ENCODE peak calls at places on chromosomes 7 and 10, in ten cellular contexts. One of them, this sample, is unnamed.

GRCh38 chr7:21747806-21748205 is 197.9 kb downstream of the CDCA7L start:
- DNase-seq in tibial artery: no peak
- DNase-seq in heart left ventricle: no peak
- DNase-seq in pancreas: no peak
- DNase-seq in HCT116: no peak
- DNase-seq in AG04450: no peak
- DNase-seq in PC-9: no peak
- DNase-seq in fibroblast of lung: no peak
- DNase-seq in MM.1S: no peak
- DNase-seq in neural progenitor cell: no peak
- DNase-seq in this sample: no peak

GRCh38 chr10:129768437-129769355 is 195.4 kb downstream of the EBF3 start:
- DNase-seq in tibial artery: peak; percentile 63
- DNase-seq in heart left ventricle: no peak
- DNase-seq in pancreas: peak; percentile 49
- DNase-seq in HCT116: no peak
- DNase-seq in AG04450: no peak
- DNase-seq in PC-9: no peak
- DNase-seq in fibroblast of lung: no peak
- DNase-seq in MM.1S: no peak
- DNase-seq in neural progenitor cell: peak; percentile 72
- DNase-seq in this sample: no peak

GRCh38 chr7:102322202-102322715 is 34.0 kb downstream of the SPDYE6 start:
- DNase-seq in tibial artery: peak; percentile 16
- DNase-seq in heart left ventricle: no peak
- DNase-seq in pancreas: no peak
- DNase-seq in HCT116: no peak
- DNase-seq in AG04450: no peak
- DNase-seq in PC-9: no peak
- DNase-seq in fibroblast of lung: no peak
- DNase-seq in MM.1S: no peak
- DNase-seq in neural progenitor cell: no peak
- DNase-seq in this sample: peak; percentile 21

GRCh38 chr10:4088354-4089066 is 303.5 kb upstream of the KLF6 start:
- DNase-seq in tibial artery: no peak
- DNase-seq in heart left ventricle: no peak
- DNase-seq in pancreas: no peak
- DNase-seq in HCT116: no peak
- DNase-seq in AG04450: no peak
- DNase-seq in PC-9: no peak
- DNase-seq in fibroblast of lung: no peak
- DNase-seq in MM.1S: no peak
- DNase-seq in neural progenitor cell: no peak
- DNase-seq in this sample: no peak

GRCh38 chr10:63466168-63466935 is 575 bp upstream of the JMJD1C start:
- DNase-seq in tibial artery: no peak
- DNase-seq in heart left ventricle: peak; percentile 68
- DNase-seq in pancreas: peak; percentile 74
- DNase-seq in HCT116: peak; percentile 45
- DNase-seq in AG04450: no peak
- DNase-seq in PC-9: no peak
- DNase-seq in fibroblast of lung: peak; percentile 71
- DNase-seq in MM.1S: peak; percentile 60
- DNase-seq in neural progenitor cell: peak; percentile 79
- DNase-seq in this sample: peak; percentile 67

GRCh38 chr10:77393821-77394501 is 243.6 kb downstream of the KCNMA1 start:
- DNase-seq in tibial artery: no peak
- DNase-seq in heart left ventricle: no peak
- DNase-seq in pancreas: no peak
- DNase-seq in HCT116: no peak
- DNase-seq in AG04450: no peak
- DNase-seq in PC-9: no peak
- DNase-seq in fibroblast of lung: no peak
- DNase-seq in MM.1S: no peak
- DNase-seq in neural progenitor cell: no peak
- DNase-seq in this sample: no peak

GRCh38 chr10:72692897-72693598 is 1.1 kb downstream of the MCU start:
- DNase-seq in tibial artery: no peak
- DNase-seq in heart left ventricle: no peak
- DNase-seq in pancreas: no peak
- DNase-seq in HCT116: no peak
- DNase-seq in AG04450: no peak
- DNase-seq in PC-9: no peak
- DNase-seq in fibroblast of lung: peak; percentile 40
- DNase-seq in MM.1S: peak; percentile 15
- DNase-seq in neural progenitor cell: peak; percentile 34
- DNase-seq in this sample: no peak

GRCh38 chr7:22141355-22141754 is 195.7 kb upstream of the CDCA7L start:
- DNase-seq in tibial artery: no peak
- DNase-seq in heart left ventricle: no peak
- DNase-seq in pancreas: no peak
- DNase-seq in HCT116: no peak
- DNase-seq in AG04450: no peak
- DNase-seq in PC-9: no peak
- DNase-seq in fibroblast of lung: no peak
- DNase-seq in MM.1S: no peak
- DNase-seq in neural progenitor cell: no peak
- DNase-seq in this sample: no peak

GRCh38 chr10:31041011-31041410 is 9.3 kb upstream of the ZNF438 start:
- DNase-seq in tibial artery: no peak
- DNase-seq in heart left ventricle: no peak
- DNase-seq in pancreas: no peak
- DNase-seq in HCT116: no peak
- DNase-seq in AG04450: no peak
- DNase-seq in PC-9: no peak
- DNase-seq in fibroblast of lung: no peak
- DNase-seq in MM.1S: no peak
- DNase-seq in neural progenitor cell: no peak
- DNase-seq in this sample: no peak

GRCh38 chr7:45890902-45891461 is 2.7 kb downstream of the IGFBP1 start:
- DNase-seq in tibial artery: no peak
- DNase-seq in heart left ventricle: no peak
- DNase-seq in pancreas: no peak
- DNase-seq in HCT116: peak; percentile 22
- DNase-seq in AG04450: no peak
- DNase-seq in PC-9: no peak
- DNase-seq in fibroblast of lung: peak; percentile 64
- DNase-seq in MM.1S: peak; percentile 54
- DNase-seq in neural progenitor cell: peak; percentile 49
- DNase-seq in this sample: no peak

GRCh38 chr10:7525314-7526016 is 114.6 kb upstream of the SFMBT2 start:
- DNase-seq in tibial artery: no peak
- DNase-seq in heart left ventricle: peak; percentile 43
- DNase-seq in pancreas: no peak
- DNase-seq in HCT116: peak; percentile 51
- DNase-seq in AG04450: peak; percentile 39
- DNase-seq in PC-9: peak; percentile 49
- DNase-seq in fibroblast of lung: peak; percentile 87
- DNase-seq in MM.1S: peak; percentile 82
- DNase-seq in neural progenitor cell: peak; percentile 84
- DNase-seq in this sample: peak; percentile 63

GRCh38 chr7:5296627-5297226 is 14.0 kb downstream of the SLC29A4 start:
- DNase-seq in tibial artery: no peak
- DNase-seq in heart left ventricle: no peak
- DNase-seq in pancreas: no peak
- DNase-seq in HCT116: no peak
- DNase-seq in AG04450: no peak
- DNase-seq in PC-9: no peak
- DNase-seq in fibroblast of lung: no peak
- DNase-seq in MM.1S: no peak
- DNase-seq in neural progenitor cell: peak; percentile 95
- DNase-seq in this sample: no peak

GRCh38 chr10:46077141-46077554 is 31.1 kb upstream of the MSMB start:
- DNase-seq in tibial artery: no peak
- DNase-seq in heart left ventricle: no peak
- DNase-seq in pancreas: no peak
- DNase-seq in HCT116: no peak
- DNase-seq in AG04450: no peak
- DNase-seq in PC-9: no peak
- DNase-seq in fibroblast of lung: peak; percentile 9
- DNase-seq in MM.1S: no peak
- DNase-seq in neural progenitor cell: no peak
- DNase-seq in this sample: no peak

GRCh38 chr7:116801092-116801710 is 61.2 kb upstream of the CAPZA2 start:
- DNase-seq in tibial artery: no peak
- DNase-seq in heart left ventricle: no peak
- DNase-seq in pancreas: no peak
- DNase-seq in HCT116: peak; percentile 68
- DNase-seq in AG04450: no peak
- DNase-seq in PC-9: no peak
- DNase-seq in fibroblast of lung: peak; percentile 34
- DNase-seq in MM.1S: no peak
- DNase-seq in neural progenitor cell: no peak
- DNase-seq in this sample: no peak

GRCh38 chr7:100580466-100581283 is 5.3 kb downstream of the LRCH4 start:
- DNase-seq in tibial artery: no peak
- DNase-seq in heart left ventricle: no peak
- DNase-seq in pancreas: no peak
- DNase-seq in HCT116: no peak
- DNase-seq in AG04450: no peak
- DNase-seq in PC-9: no peak
- DNase-seq in fibroblast of lung: no peak
- DNase-seq in MM.1S: no peak
- DNase-seq in neural progenitor cell: no peak
- DNase-seq in this sample: peak; percentile 43

GRCh38 chr10:90745565-90745964 is 112.3 kb downstream of the HTR7 start:
- DNase-seq in tibial artery: no peak
- DNase-seq in heart left ventricle: no peak
- DNase-seq in pancreas: no peak
- DNase-seq in HCT116: no peak
- DNase-seq in AG04450: no peak
- DNase-seq in PC-9: no peak
- DNase-seq in fibroblast of lung: peak; percentile 9
- DNase-seq in MM.1S: no peak
- DNase-seq in neural progenitor cell: no peak
- DNase-seq in this sample: no peak

GRCh38 chr10:90746829-90747228 is 111.0 kb downstream of the HTR7 start:
- DNase-seq in tibial artery: no peak
- DNase-seq in heart left ventricle: no peak
- DNase-seq in pancreas: no peak
- DNase-seq in HCT116: no peak
- DNase-seq in AG04450: no peak
- DNase-seq in PC-9: no peak
- DNase-seq in fibroblast of lung: no peak
- DNase-seq in MM.1S: no peak
- DNase-seq in neural progenitor cell: no peak
- DNase-seq in this sample: no peak

GRCh38 chr10:90751107-90751997 is 106.5 kb downstream of the HTR7 start:
- DNase-seq in tibial artery: no peak
- DNase-seq in heart left ventricle: no peak
- DNase-seq in pancreas: no peak
- DNase-seq in HCT116: peak; percentile 45
- DNase-seq in AG04450: no peak
- DNase-seq in PC-9: peak; percentile 37
- DNase-seq in fibroblast of lung: peak; percentile 55
- DNase-seq in MM.1S: peak; percentile 60
- DNase-seq in neural progenitor cell: peak; percentile 65
- DNase-seq in this sample: peak; percentile 56
- TF ChIP-seq CTCF in tibial artery: peak; percentile 60
- TF ChIP-seq CTCF in heart left ventricle: peak; percentile 62
- TF ChIP-seq CTCF in pancreas: no peak
- TF ChIP-seq CTCF in HCT116: peak; percentile 91
- TF ChIP-seq CTCF in AG04450: peak; percentile 79
- TF ChIP-seq CTCF in PC-9: peak; percentile 87
- TF ChIP-seq CTCF in fibroblast of lung: peak; percentile 86
- TF ChIP-seq CTCF in MM.1S: peak; percentile 88
- TF ChIP-seq CTCF in neural progenitor cell: peak; percentile 89
- TF ChIP-seq CTCF in this sample: peak; percentile 74

GRCh38 chr10:132054564-132054963 is 11.2 kb upstream of the JAKMIP3 start:
- DNase-seq in tibial artery: no peak
- DNase-seq in heart left ventricle: no peak
- DNase-seq in pancreas: no peak
- DNase-seq in HCT116: no peak
- DNase-seq in AG04450: no peak
- DNase-seq in PC-9: peak; percentile 6
- DNase-seq in fibroblast of lung: no peak
- DNase-seq in MM.1S: no peak
- DNase-seq in neural progenitor cell: peak; percentile 79
- DNase-seq in this sample: no peak
- H3K9me3 ChIP-seq in tibial artery: peaks cover 24% of the 10 kb centered on the region
- H3K9me3 ChIP-seq in heart left ventricle: peaks cover 20% of the 10 kb centered on the region
- H3K9me3 ChIP-seq in pancreas: no peaks in the 10 kb centered on the region
- H3K9me3 ChIP-seq in HCT116: no peaks in the 10 kb centered on the region
- H3K9me3 ChIP-seq in AG04450: peaks cover 35% of the 10 kb centered on the region
- H3K9me3 ChIP-seq in PC-9: peaks cover 6% of the 10 kb centered on the region
- H3K9me3 ChIP-seq in fibroblast of lung: no peaks in the 10 kb centered on the region
- H3K9me3 ChIP-seq in MM.1S: peaks cover 4% of the 10 kb centered on the region
- H3K9me3 ChIP-seq in neural progenitor cell: peaks cover 10% of the 10 kb centered on the region
- H3K9me3 ChIP-seq in this sample: no peaks in the 10 kb centered on the region

GRCh38 chr10:18401416-18402195 is 249.8 kb downstream of the NSUN6 start:
- DNase-seq in tibial artery: no peak
- DNase-seq in heart left ventricle: no peak
- DNase-seq in pancreas: no peak
- DNase-seq in HCT116: no peak
- DNase-seq in AG04450: no peak
- DNase-seq in PC-9: no peak
- DNase-seq in fibroblast of lung: no peak
- DNase-seq in MM.1S: no peak
- DNase-seq in neural progenitor cell: no peak
- DNase-seq in this sample: no peak
- H3K4me3 ChIP-seq in tibial artery: no peak overlapping the region
- H3K4me3 ChIP-seq in heart left ventricle: no peak overlapping the region
- H3K4me3 ChIP-seq in pancreas: no peak overlapping the region
- H3K4me3 ChIP-seq in HCT116: no peak overlapping the region
- H3K4me3 ChIP-seq in AG04450: no peak overlapping the region
- H3K4me3 ChIP-seq in PC-9: no peak overlapping the region
- H3K4me3 ChIP-seq in fibroblast of lung: no peak overlapping the region
- H3K4me3 ChIP-seq in MM.1S: peak overlapping the region; percentile 45
- H3K4me3 ChIP-seq in neural progenitor cell: no peak overlapping the region
- H3K4me3 ChIP-seq in this sample: peak overlapping the region; percentile 55

GRCh38 chr10:86350897-86351296 is 15.7 kb downstream of the GRID1 start:
- DNase-seq in tibial artery: no peak
- DNase-seq in heart left ventricle: no peak
- DNase-seq in pancreas: no peak
- DNase-seq in HCT116: no peak
- DNase-seq in AG04450: no peak
- DNase-seq in PC-9: no peak
- DNase-seq in fibroblast of lung: no peak
- DNase-seq in MM.1S: no peak
- DNase-seq in neural progenitor cell: peak; percentile 9
- DNase-seq in this sample: no peak

GRCh38 chr10:86349940-86350630 is 16.5 kb downstream of the GRID1 start:
- DNase-seq in tibial artery: no peak
- DNase-seq in heart left ventricle: peak; percentile 3
- DNase-seq in pancreas: no peak
- DNase-seq in HCT116: no peak
- DNase-seq in AG04450: no peak
- DNase-seq in PC-9: no peak
- DNase-seq in fibroblast of lung: no peak
- DNase-seq in MM.1S: no peak
- DNase-seq in neural progenitor cell: no peak
- DNase-seq in this sample: peak; percentile 5

GRCh38 chr10:86347856-86348255 is 18.7 kb downstream of the GRID1 start:
- DNase-seq in tibial artery: no peak
- DNase-seq in heart left ventricle: no peak
- DNase-seq in pancreas: peak; percentile 24
- DNase-seq in HCT116: no peak
- DNase-seq in AG04450: no peak
- DNase-seq in PC-9: no peak
- DNase-seq in fibroblast of lung: no peak
- DNase-seq in MM.1S: no peak
- DNase-seq in neural progenitor cell: no peak
- DNase-seq in this sample: no peak

GRCh38 chr10:86348321-86349210 is 18.0 kb downstream of the GRID1 start:
- DNase-seq in tibial artery: no peak
- DNase-seq in heart left ventricle: peak; percentile 16
- DNase-seq in pancreas: peak; percentile 59
- DNase-seq in HCT116: no peak
- DNase-seq in AG04450: no peak
- DNase-seq in PC-9: no peak
- DNase-seq in fibroblast of lung: no peak
- DNase-seq in MM.1S: no peak
- DNase-seq in neural progenitor cell: peak; percentile 47
- DNase-seq in this sample: peak; percentile 40

GRCh38 chr10:86349474-86349873 is 17.1 kb downstream of the GRID1 start:
- DNase-seq in tibial artery: no peak
- DNase-seq in heart left ventricle: no peak
- DNase-seq in pancreas: peak; percentile 20
- DNase-seq in HCT116: peak; percentile 28
- DNase-seq in AG04450: no peak
- DNase-seq in PC-9: no peak
- DNase-seq in fibroblast of lung: no peak
- DNase-seq in MM.1S: no peak
- DNase-seq in neural progenitor cell: peak; percentile 79
- DNase-seq in this sample: no peak
- TF ChIP-seq CTCF in tibial artery: no peak
- TF ChIP-seq CTCF in heart left ventricle: no peak
- TF ChIP-seq CTCF in pancreas: no peak
- TF ChIP-seq CTCF in HCT116: peak; percentile 82
- TF ChIP-seq CTCF in AG04450: peak; percentile 49
- TF ChIP-seq CTCF in PC-9: no peak
- TF ChIP-seq CTCF in fibroblast of lung: peak; percentile 35
- TF ChIP-seq CTCF in MM.1S: peak; percentile 30
- TF ChIP-seq CTCF in neural progenitor cell: peak; percentile 78
- TF ChIP-seq CTCF in this sample: no peak

This sample was measured in right lobe of liver.